ENCODE peak calls at places on chromosomes 4 and X, in seven cellular contexts. D is GM23338, S is PC-9, W is upper lobe of right lung, O is neuronal stem cell, U is tibial nerve, F is gastrocnemius medialis. T is an unnamed sample.

GRCh38 chr4:182862166-182862875 is 54.9 kb downstream of the DCTD start:
- DNase-seq in D (peak), S (no peak), W (no peak), O (no peak), U (no peak), F (no peak), T (no peak)

GRCh38 chr4:126991965-126992364 is 640.8 kb upstream of the INTU start:
- DNase-seq in D (no peak), S (no peak), W (no peak), O (no peak), U (no peak), F (no peak), T (no peak)

GRCh38 chrX:42175843-42176242 is 252.5 kb upstream of the CASK start:
- DNase-seq in D (no peak), S (no peak), W (no peak), O (no peak), U (no peak), F (no peak), T (no peak)

GRCh38 chr4:9925750-9926439 is 95.4 kb downstream of the SLC2A9 start:
- DNase-seq in D (no peak), S (no peak), W (no peak), O (no peak), U (no peak), F (no peak), T (no peak)

GRCh38 chr4:122584517-122584916 is 36.3 kb downstream of the IL21 start:
- DNase-seq in D (no peak), S (no peak), W (no peak), O (no peak), U (no peak), F (no peak), T (no peak)

GRCh38 chr4:74671074-74671698 is 123.1 kb downstream of the BTC start:
- DNase-seq in D (peak), S (peak), W (no peak), O (peak), U (no peak), F (no peak), T (peak)

GRCh38 chr4:110850461-110851447 is 227.9 kb upstream of the PITX2 start:
- DNase-seq in D (peak), S (no peak), W (no peak), O (peak), U (no peak), F (peak), T (no peak)

GRCh38 chr4:174314770-174315169 is 31.1 kb downstream of the CEP44 start:
- DNase-seq in D (peak), S (no peak), W (no peak), O (no peak), U (no peak), F (no peak), T (no peak)

GRCh38 chrX:132023117-132023895 is at the start of gene STK26:
- DNase-seq in D (peak), S (peak), W (peak), O (peak), U (peak), F (peak), T (peak)

GRCh38 chr4:47528651-47529050 is 43.6 kb downstream of the ATP10D start:
- DNase-seq in D (no peak), S (no peak), W (no peak), O (no peak), U (no peak), F (no peak), T (no peak)

GRCh38 chr4:30402276-30402675 is 317.9 kb upstream of the PCDH7 start:
- DNase-seq in D (no peak), S (no peak), W (no peak), O (no peak), U (no peak), F (no peak), T (no peak)

DNA sequence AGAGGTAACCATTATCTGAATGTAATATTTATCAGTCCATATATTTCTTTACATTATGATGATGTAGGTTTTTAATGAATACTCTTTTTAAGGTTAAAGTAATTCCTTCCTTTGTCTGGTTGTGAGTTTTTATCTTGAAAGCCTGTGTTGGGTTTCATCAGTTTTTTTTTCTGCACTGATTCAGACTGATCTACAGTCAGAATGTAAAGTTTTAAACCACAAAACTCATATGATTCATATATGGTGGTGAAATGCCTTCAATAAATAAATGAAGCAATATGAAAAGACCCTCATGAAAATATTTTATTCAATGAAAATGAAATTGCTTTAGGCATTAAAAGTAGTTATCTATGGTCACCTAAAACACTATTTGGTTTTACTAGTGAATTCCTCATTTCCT is 47.1 kb downstream of the SORBS2 start:
- DNase-seq in D (no peak), S (no peak), W (no peak), O (no peak), U (no peak), F (no peak), T (no peak)
- H3K27ac ChIP-seq in D (no peak), S (peak), W (no peak), O (no peak), U (no peak), F (no peak), T (no peak)

DNA sequence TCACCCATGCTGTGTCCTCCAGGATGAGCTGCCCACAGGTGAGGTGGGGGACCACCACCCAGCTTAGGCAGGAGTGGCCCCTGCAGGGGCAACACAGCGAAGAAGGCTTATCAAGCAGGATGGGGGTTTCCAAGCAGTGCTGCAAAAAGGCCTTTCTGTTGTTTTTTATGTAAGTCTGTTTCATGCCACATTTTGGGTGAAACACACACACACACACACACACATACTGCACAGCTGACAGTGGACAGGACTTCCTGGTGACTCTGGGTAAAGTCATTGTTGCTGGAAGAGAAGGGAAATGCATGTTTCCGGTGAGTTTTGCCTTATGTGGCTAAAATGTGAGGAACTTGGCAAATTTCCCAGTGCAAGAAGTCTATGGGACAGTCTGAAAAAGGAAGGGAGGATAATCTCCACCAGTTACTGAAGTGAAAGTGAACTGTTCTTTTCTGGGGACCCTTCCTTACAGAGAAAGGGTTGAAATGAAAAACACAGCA is 119.2 kb downstream of the IRF2 start:
- DNase-seq in D (no peak), S (no peak), W (no peak), O (no peak), U (peak), F (peak), T (no peak)
- H3K27ac ChIP-seq in D (no peak), S (no peak), W (peak), O (no peak), U (no peak), F (peak), T (no peak)

GRCh38 chrX:2875136-2875481 is 46.4 kb downstream of the GYG2 start:
- DNase-seq in D (no peak), S (no peak), W (no peak), O (no peak), U (no peak), F (no peak), T (no peak)

GRCh38 chrX:2874222-2875135 is 45.7 kb downstream of the GYG2 start:
- DNase-seq in D (no peak), S (no peak), W (no peak), O (no peak), U (no peak), F (no peak), T (no peak)

GRCh38 chrX:2879670-2880069 is 49.5 kb downstream of the ARSD start:
- DNase-seq in D (no peak), S (no peak), W (no peak), O (no peak), U (no peak), F (no peak), T (no peak)

GRCh38 chrX:2875798-2876399 is 47.2 kb downstream of the GYG2 start:
- DNase-seq in D (peak), S (no peak), W (no peak), O (no peak), U (no peak), F (no peak), T (no peak)

DNA sequence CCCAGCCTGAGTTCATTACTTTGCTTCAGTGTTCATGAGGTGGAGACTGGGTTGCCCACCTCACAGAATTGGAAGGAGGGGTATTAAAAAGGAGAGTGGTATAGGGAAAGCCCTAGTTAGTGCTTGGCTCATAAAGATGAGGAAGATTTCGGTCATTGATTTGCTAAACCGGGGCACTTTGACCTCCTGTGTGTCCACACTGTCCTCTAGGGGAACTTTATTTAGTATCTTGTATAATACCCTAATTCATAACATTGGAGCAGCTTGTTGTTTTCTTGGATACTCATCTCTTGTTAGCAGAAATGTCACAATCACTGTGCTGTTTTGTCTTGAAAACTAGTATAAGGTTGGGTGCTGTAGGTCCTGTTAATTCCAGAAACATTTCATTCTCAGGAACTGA is 49.8 kb downstream of the GYG2 start:
- DNase-seq in D (no peak), S (no peak), W (no peak), O (no peak), U (no peak), F (no peak), T (no peak)
- H3K27ac ChIP-seq in D (no peak), S (no peak), W (no peak), O (no peak), U (no peak), F (no peak), T (no peak)

DNA sequence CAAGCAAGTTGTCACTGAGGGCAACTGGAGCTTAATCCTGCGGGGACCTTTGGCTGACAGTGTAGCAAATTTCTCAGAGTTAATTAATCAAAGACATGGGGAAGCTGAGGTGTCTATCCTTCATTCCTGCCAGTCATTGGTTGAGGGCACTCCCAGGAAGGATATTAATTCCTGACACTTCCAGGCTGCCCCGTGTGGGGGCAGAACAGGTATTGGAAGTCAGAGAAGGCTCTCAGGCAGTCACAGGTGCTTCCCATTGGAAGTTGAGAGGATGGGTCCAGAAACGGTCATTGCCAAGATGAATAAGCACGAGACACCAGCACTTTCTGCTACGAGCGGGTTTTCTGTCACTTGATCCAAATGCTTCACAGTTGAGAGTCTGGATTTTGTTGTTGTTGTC is 29.1 kb upstream of the CD38 start:
- DNase-seq in D (peak), S (no peak), W (no peak), O (no peak), U (no peak), F (no peak), T (no peak)
- H3K27ac ChIP-seq in D (no peak), S (no peak), W (no peak), O (no peak), U (no peak), F (no peak), T (no peak)

GRCh38 chr4:26029512-26030131 is 115.6 kb downstream of the SMIM20 start:
- DNase-seq in D (no peak), S (no peak), W (no peak), O (no peak), U (no peak), F (no peak), T (no peak)
- H3K27ac ChIP-seq in D (peak), S (no peak), W (no peak), O (no peak), U (peak), F (no peak), T (no peak)

T was measured in CD8-positive, alpha-beta T cell.